ENCODE peak calls at places on chromosomes 7 and 10, in nine cellular contexts. L is cardiac muscle cell, U is fibroblast of lung, V is type B pancreatic cell, G is RWPE1, H is thoracic aorta, R is spleen, P is BJ, Z is fibroblast of villous mesenchyme. F is an unnamed sample.

GRCh38 chr10:121070671-121071070 is 219.5 kb downstream of the WDR11 start:
- DNase-seq in L (no peak), G (no peak), V (no peak), U (no peak), R (no peak), H (no peak), Z (no peak), P (no peak), F (no peak)

GRCh38 chr10:70190102-70190501 is 19.8 kb upstream of the SAR1A start:
- DNase-seq in V (no peak), H (no peak), R (no peak), Z (no peak), U (no peak), G (no peak), L (no peak), P (no peak), F (no peak)

GRCh38 chr10:61937631-61938284 is 36.3 kb downstream of the ARID5B start:
- DNase-seq in H (no peak), R (no peak), U (peak; percentile 66), P (no peak), G (peak; percentile 20), V (no peak), L (no peak), Z (peak; percentile 93), F (no peak)

GRCh38 chr7:100380180-100380579 is 6.9 kb downstream of the PILRA start:
- DNase-seq in V (no peak), G (no peak), U (no peak), Z (no peak), H (no peak), P (no peak), L (no peak), R (no peak), F (no peak)

GRCh38 chr7:32639122-32639521 is 143.8 kb downstream of the AVL9 start:
- DNase-seq in Z (no peak), U (no peak), L (no peak), V (no peak), G (no peak), P (no peak), H (no peak), R (no peak), F (no peak)

GRCh38 chr10:119079572-119080520 is 771 bp downstream of the EIF3A start:
- DNase-seq in L (peak; percentile 86), H (peak; percentile 34), U (peak; percentile 77), V (peak; percentile 77), Z (peak; percentile 83), G (peak; percentile 91), P (no peak), R (peak; percentile 94), F (no peak)

GRCh38 chr10:21055339-21056135 is 158.4 kb upstream of the NEBL start:
- DNase-seq in G (no peak), H (no peak), U (no peak), V (no peak), Z (no peak), P (no peak), R (no peak), L (no peak), F (no peak)

GRCh38 chr10:46018453-46019169 is 11.8 kb downstream of the NCOA4 start:
- DNase-seq in R (no peak), Z (no peak), H (no peak), U (peak; percentile 69), P (no peak), L (no peak), V (no peak), G (no peak), F (no peak)

GRCh38 chr10:119028900-119029612 is 458 bp upstream of the NANOS1 start:
- DNase-seq in H (peak; percentile 77), V (peak; percentile 94), Z (peak; percentile 92), P (peak; percentile 29), U (peak; percentile 82), G (peak; percentile 94), L (peak; percentile 92), R (peak; percentile 90), F (peak; percentile 59)

GRCh38 chr7:5526190-5527037 is 102.8 kb upstream of the TNRC18 start:
- DNase-seq in R (peak; percentile 83), U (no peak), V (no peak), L (peak; percentile 77), Z (no peak), H (no peak), P (no peak), G (peak; percentile 42), F (peak; percentile 33)

GRCh38 chr7:41005381-41005901 is 697.4 kb downstream of the INHBA start:
- DNase-seq in H (no peak), Z (peak; percentile 92), V (no peak), L (no peak), G (peak; percentile 51), P (peak; percentile 43), R (no peak), U (peak; percentile 95), F (no peak)

GRCh38 chr10:98323221-98324164 is 55.5 kb upstream of the LOXL4 start:
- DNase-seq in H (peak; percentile 42), Z (peak; percentile 90), L (peak; percentile 34), U (peak; percentile 96), R (no peak), G (no peak), P (peak; percentile 99), V (no peak), F (no peak)

GRCh38 chr10:89032141-89032814 is 41.7 kb downstream of the FAS start:
- DNase-seq in Z (peak; percentile 80), H (no peak), R (no peak), V (no peak), G (peak; percentile 78), P (peak; percentile 31), U (peak; percentile 86), L (no peak), F (no peak)

GRCh38 chr7:101900103-101900502 is 82.7 kb downstream of the CUX1 start:
- DNase-seq in U (no peak), G (peak; percentile 20), R (peak; percentile 69), L (no peak), Z (no peak), H (no peak), P (no peak), V (no peak), F (no peak)

GRCh38 chr10:29635711-29636144 is 957 bp upstream of the SVIL start:
- DNase-seq in Z (peak; percentile 63), R (no peak), G (no peak), U (peak; percentile 60), P (no peak), L (peak; percentile 87), H (no peak), V (no peak), F (no peak)

GRCh38 chr7:109121599-109122300 is 552.1 kb downstream of the DNAJB9 start:
- DNase-seq in H (no peak), U (no peak), G (no peak), Z (no peak), R (no peak), P (no peak), L (no peak), V (no peak), F (no peak)

GRCh38 chr10:112370424-112370819 is 3.5 kb upstream of the ACSL5 start:
- DNase-seq in U (no peak), L (no peak), Z (no peak), V (no peak), P (no peak), R (peak; percentile 75), G (no peak), H (no peak), F (no peak)

GRCh38 chr10:79982486-79982800 is 33.5 kb upstream of the SFTPD start:
- DNase-seq in U (peak; percentile 4), R (no peak), H (no peak), Z (no peak), V (no peak), L (no peak), G (no peak), P (no peak), F (no peak)

GRCh38 chr10:50417906-50418697 is 166.8 kb upstream of the ASAH2 start:
- DNase-seq in Z (peak; percentile 89), P (peak; percentile 69), U (peak; percentile 91), H (peak; percentile 13), R (peak; percentile 86), V (peak; percentile 69), G (peak; percentile 91), L (peak; percentile 65), F (peak; percentile 48)
- TF ChIP-seq CTCF in Z (peak; percentile 14), P (no peak), U (no peak), H (no peak), R (no peak), V (no peak), G (no peak), L (no peak), F (no peak)

GRCh38 chr7:7817748-7818147 is 99.3 kb upstream of the RPA3 start:
- DNase-seq in Z (no peak), R (no peak), V (no peak), U (no peak), P (no peak), G (no peak), H (no peak), L (no peak), F (no peak)
- TF ChIP-seq CTCF in Z (no peak), R (no peak), V (no peak), U (no peak), P (no peak), G (no peak), H (no peak), L (no peak), F (no peak)

DNA sequence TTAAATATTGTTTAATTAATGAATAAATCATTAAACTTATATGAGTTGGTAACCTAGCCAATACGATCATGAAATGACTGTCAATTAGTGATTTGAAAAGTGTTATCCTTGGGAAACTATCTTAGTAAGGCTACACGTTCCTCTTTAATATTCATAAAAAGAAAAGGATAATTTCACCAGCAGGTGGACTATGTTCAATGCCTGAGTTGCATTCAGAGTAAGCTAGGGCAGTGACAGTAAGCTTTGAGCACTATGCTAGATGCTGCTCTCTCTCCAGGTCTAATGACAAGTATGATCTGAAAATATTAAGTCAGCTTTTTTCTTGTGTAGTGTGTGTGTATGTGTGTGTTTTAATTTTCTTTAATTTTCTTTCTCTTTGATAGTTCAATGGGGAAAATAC is 486.3 kb upstream of the PCDH15 start:
- DNase-seq in P (no peak), G (no peak), R (no peak), H (no peak), Z (no peak), L (no peak), V (no peak), U (peak; percentile 1), F (no peak)
- TF ChIP-seq CTCF in P (peak; percentile 3), G (no peak), R (no peak), H (no peak), Z (no peak), L (no peak), V (peak; percentile 32), U (no peak), F (no peak)

GRCh38 chr10:8283986-8284385 is 229.5 kb downstream of the GATA3 start:
- DNase-seq in G (no peak), H (no peak), R (no peak), Z (peak; percentile 94), U (peak; percentile 83), P (no peak), L (no peak), V (no peak), F (no peak)

GRCh38 chr10:8283166-8283905 is 228.8 kb downstream of the GATA3 start:
- DNase-seq in R (no peak), G (no peak), L (no peak), U (no peak), H (no peak), P (no peak), V (no peak), Z (no peak), F (no peak)

GRCh38 chr10:8279598-8279997 is 225.1 kb downstream of the GATA3 start:
- DNase-seq in R (no peak), Z (peak; percentile 60), H (no peak), L (no peak), V (no peak), U (peak; percentile 89), P (peak; percentile 7), G (no peak), F (no peak)

GRCh38 chr10:8280946-8281345 is 226.5 kb downstream of the GATA3 start:
- DNase-seq in P (no peak), U (no peak), R (no peak), H (no peak), G (no peak), V (no peak), Z (no peak), L (no peak), F (no peak)

GRCh38 chr10:8282340-8282739 is 227.9 kb downstream of the GATA3 start:
- DNase-seq in Z (no peak), R (no peak), H (no peak), U (no peak), G (no peak), P (no peak), V (no peak), L (no peak), F (no peak)
- TF ChIP-seq CTCF in Z (no peak), R (no peak), H (no peak), U (no peak), G (no peak), P (no peak), V (no peak), L (no peak), F (no peak)

F was measured in activated B cell treated with CpG ODN at 0.5 μM for 24 hours.